ENCODE peak calls at places on chromosomes 4 and X, in four cellular contexts. R, X, J and D are unnamed samples.

GRCh38 chr4:2814627-2815026 is 21.7 kb downstream of the SH3BP2 start:
- DNase-seq in R (no peak), X (no peak), J (no peak), D (no peak)

GRCh38 chr4:141637565-141637964 is 1.2 kb downstream of the IL15 start:
- DNase-seq in R (no peak), X (peak; percentile 15), J (no peak), D (no peak)

GRCh38 chr4:86614896-86615295 is 20.8 kb downstream of the PTPN13 start:
- DNase-seq in R (no peak), X (no peak), J (no peak), D (no peak)

GRCh38 chrX:50798782-50799181 is 15.2 kb downstream of the SHROOM4 start:
- DNase-seq in R (no peak), X (no peak), J (no peak), D (no peak)

GRCh38 chr4:81482344-81482743 is 10.6 kb upstream of the RASGEF1B start:
- DNase-seq in R (no peak), X (no peak), J (no peak), D (no peak)

GRCh38 chr4:171024720-171025303 is 788.4 kb upstream of the GALNTL6 start:
- DNase-seq in R (no peak), X (no peak), J (no peak), D (no peak)

GRCh38 chrX:1925053-1925481 is 310.2 kb downstream of the ASMT start:
- DNase-seq in R (no peak), X (no peak), J (no peak), D (no peak)

GRCh38 chrX:130091976-130092522 is 18.2 kb downstream of the ELF4 start:
- DNase-seq in R (no peak), X (peak; percentile 88), J (no peak), D (no peak)

GRCh38 chr4:79237836-79238235 is 88.0 kb downstream of the NAA11 start:
- DNase-seq in R (no peak), X (no peak), J (no peak), D (no peak)

GRCh38 chr4:120001850-120002249 is 64.8 kb downstream of the MAD2L1 start:
- DNase-seq in R (no peak), X (no peak), J (no peak), D (no peak)

GRCh38 chr4:79684516-79684915 is 276.5 kb upstream of the GK2 start:
- DNase-seq in R (no peak), X (no peak), J (no peak), D (no peak)

GRCh38 chr4:186404562-186405134 is 138.7 kb downstream of the F11 start:
- DNase-seq in R (no peak), X (no peak), J (no peak), D (no peak)

GRCh38 chr4:18934197-18934596 is 912.6 kb upstream of the LCORL start:
- DNase-seq in R (no peak), X (no peak), J (no peak), D (no peak)

GRCh38 chrX:155949098-155949497 is 48.4 kb upstream of the IL9R start:
- DNase-seq in R (no peak), X (no peak), J (no peak), D (no peak)

GRCh38 chr4:98519268-98519993 is 139.0 kb downstream of the TSPAN5 start:
- DNase-seq in R (peak; percentile 95), X (no peak), J (no peak), D (no peak)

GRCh38 chr4:94621491-94622080 is 136.2 kb upstream of the BMPR1B start:
- DNase-seq in R (peak; percentile 23), X (peak; percentile 55), J (no peak), D (no peak)

GRCh38 chrX:74422576-74423288 is 1.4 kb downstream of the SLC16A2 start:
- DNase-seq in R (peak; percentile 19), X (peak; percentile 18), J (no peak), D (peak; percentile 27)

GRCh38 chr4:103400405-103400804 is 202.3 kb upstream of the CENPE start:
- DNase-seq in R (peak; percentile 70), X (no peak), J (no peak), D (no peak)

GRCh38 chrX:17608898-17609297 is 128.4 kb upstream of the SCML1 start:
- DNase-seq in R (no peak), X (no peak), J (no peak), D (no peak)

GRCh38 chrX:110418220-110418856 is 59.7 kb downstream of the RTL9 start:
- DNase-seq in R (peak; percentile 54), X (no peak), J (no peak), D (no peak)

GRCh38 chr4:169869487-169869886 is 111.7 kb upstream of the HPF1 start:
- DNase-seq in R (no peak), X (no peak), J (no peak), D (no peak)

GRCh38 chrX:88355252-88355651 is 391.8 kb upstream of the CPXCR1 start:
- DNase-seq in R (no peak), X (no peak), J (no peak), D (no peak)

GRCh38 chr4:17066241-17066640 is 167.8 kb upstream of the LDB2 start:
- DNase-seq in R (peak; percentile 40), X (no peak), J (no peak), D (no peak)

GRCh38 chrX:153782324-153782723 is 1.5 kb downstream of the SRPK3 start:
- DNase-seq in R (no peak), X (no peak), J (no peak), D (no peak)

GRCh38 chr4:36399762-36400353 is 118.4 kb downstream of the DTHD1 start:
- DNase-seq in R (no peak), X (peak; percentile 19), J (no peak), D (no peak)

GRCh38 chr4:41632481-41633073 is 94.6 kb downstream of the LIMCH1 start:
- DNase-seq in R (no peak), X (no peak), J (no peak), D (no peak)

GRCh38 chrX:123087326-123087725 is 96.8 kb upstream of the GRIA3 start:
- DNase-seq in R (no peak), X (no peak), J (peak; percentile 14), D (no peak)

GRCh38 chrX:40544343-40545250 is 36.2 kb upstream of the ATP6AP2 start:
- DNase-seq in R (no peak), X (no peak), J (no peak), D (no peak)

GRCh38 chrX:25427873-25428555 is 412.2 kb upstream of the ARX start:
- DNase-seq in R (no peak), X (no peak), J (no peak), D (no peak)
- TF ChIP-seq CTCF in R (no peak), X (no peak), J (no peak), D (no peak)

GRCh38 chr4:46648088-46648744 is 258.3 kb upstream of the GABRA2 start:
- DNase-seq in R (no peak), X (peak; percentile 13), J (no peak), D (no peak)
- TF ChIP-seq CTCF in R (peak; percentile 59), X (peak; percentile 57), J (no peak), D (no peak)

GRCh38 chrX:42615161-42615563 is 162.8 kb downstream of the PPP1R2C start:
- DNase-seq in R (no peak), X (no peak), J (no peak), D (no peak)
- TF ChIP-seq CTCF in R (peak; percentile 12), X (no peak), J (peak; percentile 17), D (peak; percentile 4)

GRCh38 chr4:10619220-10619619 is 65.3 kb downstream of the CLNK start:
- DNase-seq in R (peak; percentile 39), X (no peak), J (no peak), D (no peak)
- TF ChIP-seq CTCF in R (no peak), X (no peak), J (no peak), D (no peak)

GRCh38 chr4:29762151-29762550 is 958.0 kb upstream of the PCDH7 start:
- DNase-seq in R (no peak), X (no peak), J (no peak), D (no peak)

DNA sequence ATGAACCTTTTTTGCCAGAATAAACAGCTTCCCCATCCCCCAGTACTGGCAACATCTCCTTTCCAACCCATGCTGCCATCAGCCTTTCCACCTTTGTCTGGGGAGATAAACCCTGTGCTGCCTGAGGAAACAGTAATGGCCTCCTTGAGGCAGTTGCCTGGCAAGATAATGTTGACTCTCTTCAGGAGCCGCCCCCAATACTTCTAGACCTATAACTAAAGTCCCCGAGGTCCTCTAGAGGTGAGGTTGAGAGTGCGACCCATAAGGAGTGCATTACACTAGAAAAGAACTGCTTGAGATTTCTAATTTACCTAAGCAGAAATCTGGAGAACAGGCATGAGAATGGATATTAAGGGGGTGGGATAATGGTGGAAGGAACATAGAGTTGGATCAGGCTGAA is 963.2 kb upstream of the PCDH7 start:
- DNase-seq in R (no peak), X (no peak), J (no peak), D (no peak)
- TF ChIP-seq CTCF in R (no peak), X (no peak), J (no peak), D (no peak)